ENCODE peak calls at places on chromosomes 16 and 17, in eight cellular contexts. K, Y, E, T, D, J, X and Z are unnamed samples.

GRCh38 chr17:39223907-39224777 is 1.6 kb downstream of the STAC2 start:
- DNase-seq in K (no peak), Y (no peak), E (no peak), T (no peak), D (no peak), J (peak; percentile 79), X (no peak), Z (no peak)

GRCh38 chr17:70109497-70109896 is 34.5 kb downstream of the KCNJ16 start:
- DNase-seq in K (no peak), Y (no peak), E (no peak), T (no peak), D (no peak), J (no peak), X (no peak), Z (no peak)

GRCh38 chr16:13543850-13544249 is 376.1 kb upstream of the ERCC4 start:
- DNase-seq in K (no peak), Y (peak; percentile 6), E (no peak), T (no peak), D (no peak), J (no peak), X (no peak), Z (no peak)

GRCh38 chr16:25270577-25270976 is 12.9 kb upstream of the ZKSCAN2 start:
- DNase-seq in K (no peak), Y (no peak), E (no peak), T (no peak), D (no peak), J (no peak), X (no peak), Z (no peak)

GRCh38 chr17:9268546-9268945 is 247.2 kb downstream of the NTN1 start:
- DNase-seq in K (no peak), Y (no peak), E (no peak), T (no peak), D (no peak), J (no peak), X (no peak), Z (no peak)

GRCh38 chr16:74169687-74170522 is 126.7 kb upstream of the PSMD7 start:
- DNase-seq in K (no peak), Y (no peak), E (no peak), T (no peak), D (no peak), J (no peak), X (no peak), Z (peak; percentile 16)

GRCh38 chr17:62792122-62792800 is 15.9 kb downstream of the MARCHF10 start:
- DNase-seq in K (no peak), Y (no peak), E (peak; percentile 91), T (no peak), D (no peak), J (peak; percentile 80), X (no peak), Z (no peak)

GRCh38 chr17:81399481-81400153 is 4.4 kb downstream of the BAHCC1 start:
- DNase-seq in K (no peak), Y (no peak), E (no peak), T (no peak), D (no peak), J (peak; percentile 94), X (peak; percentile 67), Z (no peak)

GRCh38 chr17:60769327-60769726 is 91.7 kb downstream of the BCAS3 start:
- DNase-seq in K (no peak), Y (no peak), E (no peak), T (no peak), D (no peak), J (no peak), X (no peak), Z (no peak)

GRCh38 chr17:62592305-62593099 is 35.0 kb upstream of the MRC2 start:
- DNase-seq in K (no peak), Y (no peak), E (no peak), T (no peak), D (no peak), J (no peak), X (no peak), Z (no peak)

GRCh38 chr17:74898376-74898946 is 5.0 kb upstream of the FADS6 start:
- DNase-seq in K (no peak), Y (no peak), E (no peak), T (no peak), D (no peak), J (peak; percentile 58), X (no peak), Z (no peak)

GRCh38 chr16:28563218-28563617 is 9.5 kb downstream of the SGF29 start:
- DNase-seq in K (no peak), Y (no peak), E (no peak), T (no peak), D (no peak), J (no peak), X (no peak), Z (no peak)

GRCh38 chr16:31488630-31489564 is 6.0 kb downstream of the SLC5A2 start:
- DNase-seq in K (peak; percentile 81), Y (no peak), E (no peak), T (no peak), D (no peak), J (peak; percentile 88), X (peak; percentile 61), Z (no peak)

GRCh38 chr17:44628234-44629188 is 27.8 kb upstream of the MEIOC start:
- DNase-seq in K (peak; percentile 72), Y (peak; percentile 82), E (no peak), T (no peak), D (no peak), J (no peak), X (peak; percentile 54), Z (no peak)

GRCh38 chr16:49817754-49818507 is 38.0 kb downstream of the ZNF423 start:
- DNase-seq in K (no peak), Y (no peak), E (no peak), T (no peak), D (no peak), J (no peak), X (peak; percentile 79), Z (no peak)

GRCh38 chr17:74875970-74876593 is 3.3 kb upstream of the FDXR start:
- DNase-seq in K (no peak), Y (no peak), E (no peak), T (no peak), D (no peak), J (no peak), X (no peak), Z (no peak)

GRCh38 chr17:33520404-33521032 is 227.4 kb upstream of the ASIC2 start:
- DNase-seq in K (no peak), Y (peak; percentile 37), E (peak; percentile 10), T (no peak), D (peak; percentile 38), J (no peak), X (no peak), Z (peak; percentile 27)

GRCh38 chr17:18182190-18182977 is 1.2 kb upstream of the ALKBH5 start:
- DNase-seq in K (peak; percentile 78), Y (no peak), E (no peak), T (no peak), D (no peak), J (peak; percentile 30), X (peak; percentile 61), Z (peak; percentile 71)

GRCh38 chr17:13253746-13254410 is 236.1 kb upstream of the ELAC2 start:
- DNase-seq in K (no peak), Y (no peak), E (no peak), T (no peak), D (no peak), J (no peak), X (no peak), Z (peak; percentile 1)

GRCh38 chr16:71645450-71645849 is 19.5 kb downstream of the MARVELD3 start:
- DNase-seq in K (no peak), Y (peak; percentile 52), E (peak; percentile 22), T (no peak), D (no peak), J (peak; percentile 77), X (no peak), Z (peak; percentile 70)

GRCh38 chr16:70661918-70662641 is 15.7 kb downstream of the IL34 start:
- DNase-seq in K (peak; percentile 75), Y (no peak), E (no peak), T (peak; percentile 43), D (no peak), J (peak; percentile 98), X (no peak), Z (no peak)

GRCh38 chr17:4073983-4074830 is 68.6 kb downstream of the ZZEF1 start:
- DNase-seq in K (no peak), Y (peak; percentile 70), E (no peak), T (no peak), D (no peak), J (no peak), X (peak; percentile 64), Z (no peak)
- H3K36me3 ChIP-seq in K (peaks cover 3% of the 10 kb centered on the region), Y (peaks cover 93% of the 10 kb centered on the region), E (peaks cover 31% of the 10 kb centered on the region), T (peaks cover 96% of the 10 kb centered on the region), D (peaks cover 83% of the 10 kb centered on the region), J (peaks cover 80% of the 10 kb centered on the region), X (peaks cover 96% of the 10 kb centered on the region), Z (peaks cover 36% of the 10 kb centered on the region)

GRCh38 chr17:77834170-77835115 is 124.1 kb upstream of the TNRC6C start:
- DNase-seq in K (peak; percentile 92), Y (no peak), E (no peak), T (peak; percentile 88), D (peak; percentile 69), J (peak; percentile 100), X (peak; percentile 86), Z (peak; percentile 71)
- H3K4me3 ChIP-seq in K (no peak overlapping the region), Y (no peak overlapping the region), E (no peak overlapping the region), T (no peak overlapping the region), D (no peak overlapping the region), J (peak overlapping the region; percentile 34), X (no peak overlapping the region), Z (no peak overlapping the region)

DNA sequence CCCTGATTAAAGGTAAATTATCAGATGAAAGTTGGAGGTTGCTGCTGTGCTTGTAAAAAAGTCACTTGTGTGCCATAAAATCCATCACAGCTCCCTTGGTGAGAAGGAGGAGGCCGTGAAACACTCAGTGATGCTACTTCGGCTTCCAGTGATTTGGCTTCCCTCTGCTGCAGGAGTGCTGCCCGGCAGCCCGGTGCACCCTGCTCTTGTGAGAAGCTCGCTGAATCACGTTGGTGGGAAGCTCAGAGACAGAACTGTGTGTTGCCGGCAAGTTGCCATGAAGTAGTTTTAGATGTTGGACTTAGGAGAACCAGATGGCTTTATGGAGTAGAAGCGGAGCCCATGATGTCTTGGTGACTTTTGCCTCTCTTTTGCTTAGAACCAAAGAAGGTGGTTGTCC is 33.3 kb downstream of the MSI2 start:
- DNase-seq in K (no peak), Y (no peak), E (no peak), T (no peak), D (no peak), J (no peak), X (no peak), Z (no peak)
- H3K27ac ChIP-seq in K (no peak overlapping the region), Y (no peak overlapping the region), E (no peak overlapping the region), T (no peak overlapping the region), D (no peak overlapping the region), J (no peak overlapping the region), X (peak overlapping the region; percentile 91), Z (no peak overlapping the region)

GRCh38 chr16:69145658-69146057 is 13.2 kb downstream of the UTP4 start:
- DNase-seq in K (no peak), Y (no peak), E (no peak), T (no peak), D (no peak), J (peak; percentile 73), X (no peak), Z (no peak)

GRCh38 chr16:69143116-69143515 is 10.7 kb downstream of the UTP4 start:
- DNase-seq in K (no peak), Y (no peak), E (no peak), T (no peak), D (no peak), J (no peak), X (no peak), Z (no peak)

GRCh38 chr16:69141014-69141413 is 8.6 kb downstream of the UTP4 start:
- DNase-seq in K (no peak), Y (no peak), E (no peak), T (no peak), D (no peak), J (no peak), X (no peak), Z (no peak)

GRCh38 chr16:69138608-69139007 is 6.2 kb downstream of the UTP4 start:
- DNase-seq in K (no peak), Y (no peak), E (no peak), T (no peak), D (no peak), J (no peak), X (no peak), Z (no peak)

GRCh38 chr16:69141936-69142335 is 9.5 kb downstream of the UTP4 start:
- DNase-seq in K (no peak), Y (no peak), E (no peak), T (no peak), D (no peak), J (no peak), X (no peak), Z (no peak)
- H3K36me3 ChIP-seq in K (peaks cover 3% of the 10 kb centered on the region), Y (peaks cover 90% of the 10 kb centered on the region), E (peaks cover 13% of the 10 kb centered on the region), T (peaks cover 84% of the 10 kb centered on the region), D (peaks cover 55% of the 10 kb centered on the region), J (peaks cover 69% of the 10 kb centered on the region), X (peaks cover 93% of the 10 kb centered on the region), Z (peaks cover 3% of the 10 kb centered on the region)